ENCODE peak calls at places on chromosomes 1 and 21, in six cellular contexts. One of them, this sample, is unnamed.

GRCh38 chr1:86082183-86082582 is 74.4 kb downstream of the COL24A1 start:
- DNase-seq in HEK293T: no peak
- DNase-seq in GM12878: no peak
- DNase-seq in K562: no peak
- DNase-seq in A549: peak
- DNase-seq in IMR-90: no peak
- DNase-seq in this sample: no peak

GRCh38 chr1:236064674-236065508 is at the start of gene NID1:
- DNase-seq in HEK293T: peak
- DNase-seq in A549: peak
- DNase-seq in IMR-90: peak
- DNase-seq in GM12878: no peak
- DNase-seq in K562: no peak
- DNase-seq in this sample: peak

GRCh38 chr1:101526813-101527212 is 290.0 kb downstream of the S1PR1 start:
- DNase-seq in HEK293T: no peak
- DNase-seq in GM12878: no peak
- DNase-seq in IMR-90: no peak
- DNase-seq in K562: no peak
- DNase-seq in A549: no peak
- DNase-seq in this sample: no peak

GRCh38 chr1:228366851-228367741 is 39.5 kb downstream of the TRIM11 start:
- DNase-seq in IMR-90: no peak
- DNase-seq in GM12878: no peak
- DNase-seq in HEK293T: no peak
- DNase-seq in K562: no peak
- DNase-seq in A549: no peak
- DNase-seq in this sample: no peak

GRCh38 chr1:101161619-101162018 is 75.2 kb upstream of the S1PR1 start:
- DNase-seq in HEK293T: no peak
- DNase-seq in A549: no peak
- DNase-seq in K562: no peak
- DNase-seq in IMR-90: no peak
- DNase-seq in GM12878: no peak
- DNase-seq in this sample: no peak

GRCh38 chr1:205042911-205043806 is at the start of gene CNTN2:
- DNase-seq in IMR-90: no peak
- DNase-seq in GM12878: no peak
- DNase-seq in K562: peak
- DNase-seq in HEK293T: no peak
- DNase-seq in A549: no peak
- DNase-seq in this sample: no peak

GRCh38 chr1:13965770-13966398 is 265.9 kb downstream of the PRDM2 start:
- DNase-seq in GM12878: no peak
- DNase-seq in HEK293T: peak
- DNase-seq in A549: peak
- DNase-seq in K562: peak
- DNase-seq in IMR-90: peak
- DNase-seq in this sample: peak

GRCh38 chr1:200862713-200863415 is 9.9 kb upstream of the GPR25 start:
- DNase-seq in HEK293T: no peak
- DNase-seq in GM12878: peak
- DNase-seq in IMR-90: no peak
- DNase-seq in A549: no peak
- DNase-seq in K562: no peak
- DNase-seq in this sample: no peak

GRCh38 chr1:180950321-180950720 is 37.6 kb downstream of the KIAA1614 start:
- DNase-seq in HEK293T: no peak
- DNase-seq in K562: no peak
- DNase-seq in GM12878: no peak
- DNase-seq in A549: no peak
- DNase-seq in IMR-90: no peak
- DNase-seq in this sample: no peak

GRCh38 chr1:8985915-8986813 is 40.1 kb downstream of the SLC2A7 start:
- DNase-seq in IMR-90: peak
- DNase-seq in GM12878: no peak
- DNase-seq in K562: no peak
- DNase-seq in HEK293T: no peak
- DNase-seq in A549: peak
- DNase-seq in this sample: peak

GRCh38 chr1:165598676-165599059 is 32.4 kb upstream of the MGST3 start:
- DNase-seq in HEK293T: no peak
- DNase-seq in GM12878: no peak
- DNase-seq in A549: no peak
- DNase-seq in IMR-90: no peak
- DNase-seq in K562: no peak
- DNase-seq in this sample: no peak

GRCh38 chr1:22711591-22712501 is 1.2 kb downstream of the EPHB2 start:
- DNase-seq in HEK293T: no peak
- DNase-seq in IMR-90: peak
- DNase-seq in A549: no peak
- DNase-seq in GM12878: no peak
- DNase-seq in K562: no peak
- DNase-seq in this sample: no peak

GRCh38 chr21:41631564-41632461 is 123.9 kb upstream of the TMPRSS2 start:
- DNase-seq in GM12878: no peak
- DNase-seq in IMR-90: no peak
- DNase-seq in K562: no peak
- DNase-seq in HEK293T: no peak
- DNase-seq in A549: peak
- DNase-seq in this sample: no peak

DNA sequence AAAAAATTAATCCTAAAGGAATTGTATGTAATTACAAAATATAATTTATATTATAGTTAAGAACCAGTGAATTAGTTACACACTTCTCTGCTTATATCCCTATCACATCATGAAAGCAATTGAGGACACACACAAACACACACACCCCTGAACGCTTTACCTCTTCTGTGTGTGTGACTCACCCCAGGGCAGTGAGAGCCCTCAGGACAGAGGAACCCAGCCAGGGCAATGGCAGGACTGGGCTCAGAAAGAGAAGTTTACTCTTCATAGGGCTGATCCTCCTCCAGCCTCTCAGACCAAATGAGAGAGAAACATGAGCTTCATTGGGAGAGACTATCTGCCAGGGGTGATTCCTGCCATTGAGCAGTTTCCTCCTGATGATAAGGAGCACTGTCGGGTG is 38.1 kb downstream of the SLC44A3 start:
- DNase-seq in K562: no peak
- DNase-seq in A549: no peak
- DNase-seq in GM12878: no peak
- DNase-seq in IMR-90: peak
- DNase-seq in HEK293T: no peak
- DNase-seq in this sample: no peak
- TF ChIP-seq BHLHE40 in K562: no peak
- TF ChIP-seq BHLHE40 in A549: no peak
- TF ChIP-seq BHLHE40 in GM12878: no peak
- TF ChIP-seq BHLHE40 in IMR-90: no peak
- TF ChIP-seq BHLHE40 in HEK293T: no peak
- TF ChIP-seq BHLHE40 in this sample: no peak

DNA sequence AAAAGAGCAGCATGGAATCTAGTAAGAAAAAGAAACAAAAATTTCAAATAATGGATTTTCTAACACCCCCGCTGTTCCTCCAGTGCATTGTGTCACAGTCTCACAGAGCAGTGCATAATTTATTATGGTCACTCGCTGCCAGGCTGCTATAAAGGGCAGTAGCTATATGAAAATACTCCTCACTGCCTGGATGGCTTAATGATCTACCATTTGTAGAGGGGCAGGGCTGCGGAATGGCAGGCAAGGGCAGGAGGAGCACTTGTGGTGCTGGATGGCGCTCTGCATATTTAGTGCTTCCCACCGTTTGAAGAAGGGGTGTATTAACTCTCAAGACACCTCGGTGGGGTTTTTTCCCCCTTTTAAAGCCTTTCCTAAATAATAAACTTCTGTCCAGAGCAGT is 567.7 kb downstream of the DPYD start:
- DNase-seq in HEK293T: no peak
- DNase-seq in GM12878: no peak
- DNase-seq in K562: no peak
- DNase-seq in A549: no peak
- DNase-seq in IMR-90: no peak
- DNase-seq in this sample: no peak
- TF ChIP-seq BHLHE40 in HEK293T: no peak
- TF ChIP-seq BHLHE40 in GM12878: no peak
- TF ChIP-seq BHLHE40 in K562: no peak
- TF ChIP-seq BHLHE40 in A549: no peak
- TF ChIP-seq BHLHE40 in IMR-90: no peak
- TF ChIP-seq BHLHE40 in this sample: no peak

GRCh38 chr1:37723072-37723389 is 30.7 kb downstream of the CDCA8 start:
- DNase-seq in GM12878: no peak
- DNase-seq in HEK293T: no peak
- DNase-seq in A549: no peak
- DNase-seq in IMR-90: no peak
- DNase-seq in K562: no peak
- DNase-seq in this sample: no peak
- TF ChIP-seq BHLHE40 in GM12878: no peak
- TF ChIP-seq BHLHE40 in HEK293T: no peak
- TF ChIP-seq BHLHE40 in A549: no peak
- TF ChIP-seq BHLHE40 in IMR-90: no peak
- TF ChIP-seq BHLHE40 in K562: no peak
- TF ChIP-seq BHLHE40 in this sample: no peak

GRCh38 chr1:209650454-209650853 is 1.8 kb downstream of the LAMB3 start:
- DNase-seq in K562: no peak
- DNase-seq in GM12878: no peak
- DNase-seq in A549: no peak
- DNase-seq in IMR-90: no peak
- DNase-seq in HEK293T: no peak
- DNase-seq in this sample: no peak
- TF ChIP-seq BHLHE40 in K562: no peak
- TF ChIP-seq BHLHE40 in GM12878: no peak
- TF ChIP-seq BHLHE40 in A549: no peak
- TF ChIP-seq BHLHE40 in IMR-90: no peak
- TF ChIP-seq BHLHE40 in HEK293T: no peak
- TF ChIP-seq BHLHE40 in this sample: no peak

GRCh38 chr1:88058205-88058604 is 625.9 kb upstream of the PKN2 start:
- DNase-seq in GM12878: no peak
- DNase-seq in A549: no peak
- DNase-seq in IMR-90: no peak
- DNase-seq in K562: no peak
- DNase-seq in HEK293T: no peak
- DNase-seq in this sample: no peak
- TF ChIP-seq BHLHE40 in GM12878: no peak
- TF ChIP-seq BHLHE40 in A549: no peak
- TF ChIP-seq BHLHE40 in IMR-90: no peak
- TF ChIP-seq BHLHE40 in K562: no peak
- TF ChIP-seq BHLHE40 in HEK293T: no peak
- TF ChIP-seq BHLHE40 in this sample: no peak

DNA sequence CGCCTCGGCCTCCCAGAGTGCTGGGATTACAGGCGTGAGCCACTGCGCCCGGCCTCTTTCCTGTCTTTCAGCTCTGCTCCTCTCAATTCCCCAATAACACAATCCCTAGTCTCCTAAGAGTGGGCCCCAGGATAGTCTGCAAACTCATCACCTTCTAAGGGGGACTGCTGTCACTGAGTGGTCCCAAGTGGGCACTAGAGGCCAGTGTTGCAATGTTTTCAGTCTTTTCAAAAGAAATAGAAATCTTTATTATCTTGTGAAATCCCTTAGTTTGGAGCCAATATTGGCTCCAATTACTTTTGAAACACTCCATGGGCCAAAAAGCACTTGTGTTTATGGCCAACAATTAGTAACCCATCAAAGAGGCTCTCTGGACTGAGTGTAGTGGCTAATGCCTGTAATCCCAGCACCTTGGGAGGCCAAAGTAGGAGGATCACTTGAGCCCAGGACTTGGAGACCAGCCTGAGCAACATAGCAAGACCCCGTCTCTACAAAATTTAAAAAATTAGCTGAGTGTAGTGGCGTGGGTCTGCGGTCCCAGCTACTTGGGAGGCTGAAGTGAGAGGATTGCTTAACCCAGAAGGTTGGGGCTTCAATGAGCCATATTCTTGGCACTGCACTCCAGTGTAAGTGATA is 28.6 kb upstream of the ZNF697 start:
- DNase-seq in GM12878: no peak
- DNase-seq in K562: no peak
- DNase-seq in A549: no peak
- DNase-seq in IMR-90: no peak
- DNase-seq in HEK293T: no peak
- DNase-seq in this sample: no peak
- TF ChIP-seq BHLHE40 in GM12878: no peak
- TF ChIP-seq BHLHE40 in K562: no peak
- TF ChIP-seq BHLHE40 in A549: no peak
- TF ChIP-seq BHLHE40 in IMR-90: no peak
- TF ChIP-seq BHLHE40 in HEK293T: no peak
- TF ChIP-seq BHLHE40 in this sample: no peak

GRCh38 chr1:109425902-109426277 is 358 bp downstream of the PSMA5 start:
- DNase-seq in K562: peak
- DNase-seq in A549: peak
- DNase-seq in GM12878: no peak
- DNase-seq in HEK293T: peak
- DNase-seq in IMR-90: peak
- DNase-seq in this sample: peak

GRCh38 chr1:109426278-109427170 is at the start of gene PSMA5:
- DNase-seq in HEK293T: peak
- DNase-seq in K562: peak
- DNase-seq in A549: peak
- DNase-seq in GM12878: peak
- DNase-seq in IMR-90: peak
- DNase-seq in this sample: peak

GRCh38 chr1:109423498-109423897 is 2.8 kb downstream of the PSMA5 start:
- DNase-seq in K562: no peak
- DNase-seq in IMR-90: no peak
- DNase-seq in HEK293T: no peak
- DNase-seq in GM12878: no peak
- DNase-seq in A549: no peak
- DNase-seq in this sample: no peak

GRCh38 chr1:109427171-109427467 is 871 bp upstream of the PSMA5 start:
- DNase-seq in HEK293T: no peak
- DNase-seq in K562: peak
- DNase-seq in A549: no peak
- DNase-seq in IMR-90: no peak
- DNase-seq in GM12878: no peak
- DNase-seq in this sample: no peak

DNA sequence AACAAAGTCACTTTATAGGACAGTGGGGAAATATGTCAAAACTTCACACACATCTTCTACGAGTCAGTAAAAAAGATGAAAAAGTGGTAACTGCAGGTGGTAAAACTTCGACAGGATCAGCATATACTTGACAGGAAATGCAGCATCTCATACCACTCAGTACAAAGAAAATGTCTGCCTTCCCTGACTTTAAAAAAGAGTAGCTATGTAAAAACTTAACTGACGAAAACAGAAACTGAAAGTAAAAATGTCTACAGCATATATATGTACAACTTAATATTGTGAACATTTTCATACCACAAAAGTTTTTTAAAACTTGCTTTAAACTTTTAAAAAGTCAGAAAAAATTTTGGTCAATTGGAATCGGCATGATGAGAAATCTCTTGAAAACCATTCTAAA is 857 bp downstream of the PSMA5 start:
- DNase-seq in A549: no peak
- DNase-seq in IMR-90: peak
- DNase-seq in HEK293T: no peak
- DNase-seq in GM12878: peak
- DNase-seq in K562: peak
- DNase-seq in this sample: no peak
- TF ChIP-seq BHLHE40 in A549: no peak
- TF ChIP-seq BHLHE40 in IMR-90: no peak
- TF ChIP-seq BHLHE40 in HEK293T: no peak
- TF ChIP-seq BHLHE40 in GM12878: no peak
- TF ChIP-seq BHLHE40 in K562: no peak
- TF ChIP-seq BHLHE40 in this sample: no peak

This sample was measured in HepG2.